ENCODE peak calls at places on chromosomes 7 and 10, in nine cellular contexts. H is DMS 273 treated with DMSO at 0.1 percent for 48 hours; L is GM12865; A is posterior cingulate gyrus; S is GM03348; T is M059J; D is GF-D8; M is stimulated activated CD4-positive, alpha-beta T cell treated with anti-CD3 and anti-CD28 coated beads, Interleukin-1b, Interleukin-23, amount 100 ng/mL, for 1 hour; F is Daoy. W is an unnamed sample.

GRCh38 chr7:425794-426188 is 93.9 kb downstream of the PDGFA start:
- DNase-seq in D (no peak), H (no peak), T (no peak), F (no peak), L (no peak), A (no peak), S (no peak), M (no peak), W (no peak)

GRCh38 chr7:138538518-138538917 is 78.5 kb downstream of the TRIM24 start:
- DNase-seq in T (peak), A (no peak), D (no peak), S (no peak), H (no peak), F (no peak), L (peak), M (no peak), W (peak)

GRCh38 chr10:101453318-101453717 is 99.4 kb downstream of the BTRC start:
- DNase-seq in D (no peak), H (no peak), F (no peak), T (no peak), S (no peak), M (no peak), L (no peak), A (no peak), W (no peak)

GRCh38 chr10:17643339-17643754 is 604 bp upstream of the STAM start:
- DNase-seq in L (no peak), D (no peak), S (peak), H (no peak), T (peak), M (no peak), A (no peak), F (peak), W (peak)

GRCh38 chr10:131567279-131568162 is 256.0 kb upstream of the TCERG1L start:
- DNase-seq in H (no peak), A (no peak), F (no peak), D (no peak), M (no peak), T (no peak), S (no peak), L (no peak), W (no peak)

GRCh38 chr10:118139321-118139720 is 92.6 kb upstream of the RAB11FIP2 start:
- DNase-seq in M (no peak), H (no peak), L (no peak), T (no peak), A (no peak), D (no peak), F (peak), S (peak), W (no peak)

GRCh38 chr10:78429994-78430393 is 396.3 kb downstream of the RPS24 start:
- DNase-seq in H (no peak), S (no peak), L (no peak), T (no peak), D (no peak), M (no peak), A (no peak), F (no peak), W (no peak)

GRCh38 chr10:93096901-93097300 is 23.2 kb downstream of the CYP26A1 start:
- DNase-seq in L (no peak), H (no peak), S (no peak), F (no peak), A (no peak), D (no peak), M (no peak), T (no peak), W (no peak)

GRCh38 chr7:28729276-28729675 is 228.9 kb downstream of the TRIL start:
- DNase-seq in F (peak), L (no peak), T (peak), A (no peak), M (no peak), S (no peak), D (no peak), H (no peak), W (no peak)

GRCh38 chr10:72814134-72814790 is 79.3 kb upstream of the OIT3 start:
- DNase-seq in S (peak), L (no peak), A (no peak), H (no peak), T (no peak), F (no peak), M (no peak), D (no peak), W (no peak)

GRCh38 chr7:152335900-152336571 is 99.8 kb downstream of the KMT2C start:
- DNase-seq in S (no peak), M (no peak), F (no peak), T (no peak), L (peak), H (no peak), D (no peak), A (no peak), W (no peak)

GRCh38 chr10:61343781-61344180 is 109.4 kb downstream of the TMEM26 start:
- DNase-seq in S (no peak), H (no peak), L (no peak), M (no peak), D (no peak), F (no peak), A (no peak), T (no peak), W (no peak)

GRCh38 chr10:31345886-31346285 is 26.9 kb downstream of the ZEB1 start:
- DNase-seq in F (no peak), L (no peak), S (no peak), M (no peak), D (peak), A (no peak), T (no peak), H (no peak), W (peak)

GRCh38 chr7:138064856-138065357 is 11.4 kb upstream of the AKR1D1 start:
- DNase-seq in D (no peak), F (no peak), A (no peak), S (peak), H (no peak), L (no peak), T (no peak), M (no peak), W (peak)

GRCh38 chr7:82044497-82045080 is 274.7 kb upstream of the HGF start:
- DNase-seq in M (no peak), L (peak), T (peak), F (peak), H (no peak), D (no peak), S (peak), A (no peak), W (peak)

GRCh38 chr10:126391162-126391880 is 3.0 kb upstream of the ADAM12 start:
- DNase-seq in D (no peak), L (no peak), H (no peak), T (no peak), M (no peak), S (peak), F (no peak), A (no peak), W (peak)

GRCh38 chr10:71683301-71683700 is 36.3 kb downstream of the C10orf105 start:
- DNase-seq in A (no peak), H (no peak), D (no peak), M (no peak), F (no peak), L (no peak), T (no peak), S (no peak), W (no peak)

GRCh38 chr10:80274396-80275134 is 14.9 kb downstream of the MAT1A start:
- DNase-seq in L (no peak), F (no peak), H (no peak), M (no peak), T (no peak), S (no peak), D (no peak), A (no peak), W (no peak)